ENCODE peak calls at places on chromosome 15, in nine cellular contexts. R is colonic mucosa, U is IMR-90, L is iPS DF 6.9, C is psoas muscle, M is A549, B is neural progenitor cell, N is Panc1, K is cardiac muscle cell. Z is an unnamed sample. For H3K4me1, the result is how much of the 10 kb centered on the place peaks cover.

GRCh38 chr15:80514071-80514780 is 110.0 kb downstream of the ARNT2 start:
- DNase-seq in R (no peak), U (peak), L (no peak), C (no peak), M (no peak), B (no peak), N (no peak), K (no peak), Z (no peak)

GRCh38 chr15:88623061-88623460 is 1.9 kb downstream of the AEN start:
- DNase-seq in R (no peak), U (peak), L (no peak), C (no peak), M (peak), B (no peak), N (peak), K (no peak), Z (no peak)

GRCh38 chr15:71195242-71195641 is 80.0 kb downstream of the THSD4 start:
- DNase-seq in R (no peak), U (no peak), L (no peak), C (no peak), M (peak), B (peak), N (no peak), K (no peak), Z (no peak)

GRCh38 chr15:57085267-57085666 is 166.8 kb downstream of the TCF12 start:
- DNase-seq in R (no peak), U (peak), L (no peak), C (no peak), M (no peak), B (no peak), N (no peak), K (peak), Z (no peak)

GRCh38 chr15:96417760-96418130 is 87.2 kb downstream of the NR2F2 start:
- DNase-seq in R (no peak), U (no peak), L (no peak), C (no peak), M (no peak), B (no peak), N (no peak), K (no peak), Z (no peak)

GRCh38 chr15:70271422-70272088 is 173.8 kb upstream of the TLE3 start:
- DNase-seq in R (no peak), U (peak), L (no peak), C (no peak), M (peak), B (peak), N (peak), K (no peak), Z (peak)

GRCh38 chr15:77538793-77539487 is 93.8 kb downstream of the LINGO1 start:
- DNase-seq in R (peak), U (no peak), L (no peak), C (no peak), M (no peak), B (no peak), N (no peak), K (no peak), Z (no peak)

GRCh38 chr15:75723847-75724660 is 11.4 kb upstream of the CSPG4 start:
- DNase-seq in R (peak), U (peak), L (no peak), C (peak), M (peak), B (peak), N (no peak), K (peak), Z (peak)

GRCh38 chr15:60933914-60934885 is 294.9 kb downstream of the RORA start:
- DNase-seq in R (no peak), U (peak), L (no peak), C (no peak), M (no peak), B (no peak), N (no peak), K (no peak), Z (no peak)

GRCh38 chr15:42194502-42194901 is 13.6 kb downstream of the VPS39 start:
- DNase-seq in R (no peak), U (peak), L (no peak), C (no peak), M (peak), B (no peak), N (peak), K (no peak), Z (no peak)

GRCh38 chr15:87224409-87224808 is 1032.1 kb downstream of the NTRK3 start:
- DNase-seq in R (no peak), U (no peak), L (no peak), C (no peak), M (no peak), B (no peak), N (no peak), K (no peak), Z (no peak)

GRCh38 chr15:34724486-34724885 is 30.3 kb downstream of the GJD2 start:
- DNase-seq in R (no peak), U (no peak), L (no peak), C (no peak), M (no peak), B (no peak), N (no peak), K (no peak), Z (no peak)

GRCh38 chr15:53976844-53977392 is 1.3 kb upstream of the UNC13C start:
- DNase-seq in R (no peak), U (no peak), L (no peak), C (peak), M (peak), B (peak), N (no peak), K (peak), Z (no peak)

GRCh38 chr15:65870889-65871533 is 1.7 kb downstream of the RAB11A start:
- DNase-seq in R (peak), U (peak), L (no peak), C (no peak), M (peak), B (no peak), N (no peak), K (no peak), Z (no peak)

GRCh38 chr15:57509965-57510364 is 81.7 kb upstream of the MYZAP start:
- DNase-seq in R (no peak), U (no peak), L (no peak), C (no peak), M (no peak), B (no peak), N (no peak), K (no peak), Z (no peak)

GRCh38 chr15:77419050-77419835 is 661 bp downstream of the PEAK1 start:
- DNase-seq in R (peak), U (peak), L (no peak), C (peak), M (peak), B (peak), N (no peak), K (peak), Z (peak)

GRCh38 chr15:31440754-31441298 is 114.2 kb downstream of the KLF13 start:
- DNase-seq in R (peak), U (peak), L (no peak), C (peak), M (no peak), B (peak), N (no peak), K (peak), Z (peak)

GRCh38 chr15:79824321-79824720 is 72.5 kb downstream of the MTHFS start:
- DNase-seq in R (no peak), U (no peak), L (no peak), C (no peak), M (no peak), B (no peak), N (no peak), K (no peak), Z (no peak)

GRCh38 chr15:59976480-59976879 is 27.6 kb upstream of the FOXB1 start:
- DNase-seq in R (no peak), U (no peak), L (no peak), C (no peak), M (no peak), B (no peak), N (no peak), K (no peak), Z (no peak)

GRCh38 chr15:40925495-40925862 is 3.7 kb upstream of the DLL4 start:
- DNase-seq in R (peak), U (no peak), L (no peak), C (no peak), M (no peak), B (peak), N (no peak), K (no peak), Z (no peak)

GRCh38 chr15:40928351-40928974 is 677 bp upstream of the DLL4 start:
- DNase-seq in R (peak), U (no peak), L (no peak), C (no peak), M (no peak), B (peak), N (no peak), K (no peak), Z (peak)

GRCh38 chr15:40926659-40927496 is 2.3 kb upstream of the DLL4 start:
- DNase-seq in R (no peak), U (no peak), L (no peak), C (no peak), M (no peak), B (no peak), N (no peak), K (no peak), Z (peak)

GRCh38 chr15:40927497-40928346 is 1.4 kb upstream of the DLL4 start:
- DNase-seq in R (peak), U (no peak), L (no peak), C (no peak), M (no peak), B (no peak), N (no peak), K (no peak), Z (no peak)

GRCh38 chr15:40925863-40926658 is 3.1 kb upstream of the DLL4 start:
- DNase-seq in R (peak), U (no peak), L (no peak), C (no peak), M (no peak), B (peak), N (no peak), K (peak), Z (peak)
- H3K4me1 ChIP-seq in R (under half), U (under half), L (under half), C (half or more), M (under half), B (half or more), N (under half), K (under half), Z (under half)

DNA sequence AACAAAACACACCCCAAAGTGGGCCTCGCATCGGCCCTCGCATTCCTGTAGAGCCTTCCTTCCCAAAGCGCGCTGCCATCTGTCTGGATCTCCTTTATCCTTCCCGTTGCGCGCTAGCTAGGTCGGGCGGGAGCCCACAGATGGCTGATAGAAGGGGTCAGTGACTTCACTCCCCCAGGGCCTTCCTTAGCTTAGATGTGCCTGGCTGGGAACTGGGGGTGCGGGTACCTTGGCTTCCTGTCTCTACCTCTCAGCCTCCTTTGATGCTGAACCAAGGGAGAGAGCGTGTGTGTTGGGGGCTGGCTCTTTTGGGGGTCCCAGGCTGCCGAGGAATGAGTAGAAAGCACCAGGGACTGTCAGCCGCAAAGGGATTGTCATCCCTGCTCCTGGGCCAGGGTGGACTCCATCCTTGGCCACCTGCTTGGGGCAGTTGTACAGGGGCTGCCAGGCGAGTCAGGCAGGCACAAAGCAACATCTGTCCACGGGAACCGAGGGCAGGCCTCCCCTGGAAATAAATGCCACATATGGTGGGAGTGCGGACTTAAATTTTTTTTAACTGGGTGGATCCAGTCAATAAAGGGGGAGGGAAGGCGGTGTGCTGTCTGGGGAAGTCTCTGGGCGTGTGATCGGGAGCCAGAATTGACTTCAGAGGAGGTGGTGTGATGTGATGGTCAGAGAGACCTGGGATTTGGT is 1.9 kb downstream of the SMAD3 start:
- DNase-seq in R (no peak), U (peak), L (no peak), C (no peak), M (no peak), B (peak), N (no peak), K (peak), Z (peak)
- H3K4me1 ChIP-seq in R (under half), U (under half), L (under half), C (half or more), M (half or more), B (half or more), N (under half), K (under half), Z (under half)

DNA sequence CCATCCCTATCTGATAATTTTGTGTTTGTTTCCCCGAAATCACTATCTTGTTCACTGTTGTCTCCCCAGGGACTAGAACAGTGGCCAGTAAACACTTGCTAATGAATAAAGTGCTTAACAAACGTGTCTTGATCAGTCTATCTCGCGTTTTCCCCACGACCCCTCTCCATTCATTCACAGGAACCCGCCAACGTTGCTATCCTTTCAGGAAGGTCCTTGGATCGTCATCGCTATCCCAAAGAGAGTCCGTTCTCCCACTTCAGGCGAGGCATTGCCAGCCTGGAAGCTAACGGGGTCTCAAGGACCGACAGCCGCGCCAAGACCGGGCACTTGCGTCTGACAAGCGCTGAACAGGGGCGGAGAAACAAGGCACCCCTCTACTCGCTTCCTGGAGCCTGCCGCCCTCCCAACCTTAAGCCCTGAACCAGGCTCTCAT is 338 bp downstream of the LINS1 start:
- DNase-seq in R (no peak), U (no peak), L (no peak), C (no peak), M (no peak), B (no peak), N (no peak), K (no peak), Z (no peak)
- H3K4me1 ChIP-seq in R (under half), U (under half), L (under half), C (under half), M (under half), B (under half), N (under half), K (under half), Z (under half)

DNA sequence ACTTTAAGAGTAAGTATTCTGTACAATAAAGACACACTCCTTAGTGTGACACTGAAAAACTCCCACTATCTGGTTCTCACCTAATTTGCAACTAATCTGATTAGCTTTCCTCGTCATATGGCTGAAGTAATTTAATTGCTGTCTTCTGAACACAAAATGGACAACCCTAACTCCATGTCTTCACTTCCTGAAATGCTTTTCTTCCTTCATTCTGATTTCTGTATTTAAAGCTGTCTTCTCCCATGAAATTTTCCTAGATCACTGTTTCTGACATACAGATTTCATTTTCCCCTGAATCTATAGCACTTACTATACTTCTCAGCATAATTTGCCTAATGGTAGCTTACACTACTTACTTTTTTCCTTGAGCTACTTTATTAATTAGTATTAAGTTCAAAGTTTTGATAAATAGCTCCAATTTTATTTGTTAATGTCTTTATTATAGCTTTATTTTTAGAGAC is 6.3 kb downstream of the CCPG1 start:
- DNase-seq in R (no peak), U (no peak), L (no peak), C (no peak), M (no peak), B (no peak), N (no peak), K (no peak), Z (no peak)
- H3K4me1 ChIP-seq in R (under half), U (under half), L (under half), C (under half), M (under half), B (under half), N (under half), K (under half), Z (under half)

GRCh38 chr15:39179980-39180379 is 400.9 kb upstream of the THBS1 start:
- DNase-seq in R (no peak), U (peak), L (no peak), C (no peak), M (no peak), B (no peak), N (no peak), K (no peak), Z (no peak)
- H3K4me1 ChIP-seq in R (under half), U (under half), L (under half), C (under half), M (under half), B (under half), N (under half), K (under half), Z (under half)

GRCh38 chr15:67103432-67103831 is 38.0 kb downstream of the SMAD3 start:
- DNase-seq in R (no peak), U (no peak), L (no peak), C (no peak), M (no peak), B (no peak), N (no peak), K (no peak), Z (no peak)
- H3K4me1 ChIP-seq in R (under half), U (half or more), L (under half), C (half or more), M (half or more), B (under half), N (half or more), K (under half), Z (under half)

GRCh38 chr15:36359286-36359685 is 220.1 kb upstream of the CDIN1 start:
- DNase-seq in R (no peak), U (no peak), L (no peak), C (no peak), M (no peak), B (no peak), N (no peak), K (no peak), Z (no peak)
- H3K4me1 ChIP-seq in R (under half), U (under half), L (under half), C (under half), M (under half), B (under half), N (under half), K (half or more), Z (under half)

GRCh38 chr15:63983071-63983711 is 63.1 kb downstream of the DAPK2 start:
- DNase-seq in R (peak), U (no peak), L (peak), C (no peak), M (no peak), B (peak), N (no peak), K (no peak), Z (no peak)
- H3K4me1 ChIP-seq in R (under half), U (under half), L (under half), C (half or more), M (under half), B (under half), N (under half), K (under half), Z (under half)

DNA sequence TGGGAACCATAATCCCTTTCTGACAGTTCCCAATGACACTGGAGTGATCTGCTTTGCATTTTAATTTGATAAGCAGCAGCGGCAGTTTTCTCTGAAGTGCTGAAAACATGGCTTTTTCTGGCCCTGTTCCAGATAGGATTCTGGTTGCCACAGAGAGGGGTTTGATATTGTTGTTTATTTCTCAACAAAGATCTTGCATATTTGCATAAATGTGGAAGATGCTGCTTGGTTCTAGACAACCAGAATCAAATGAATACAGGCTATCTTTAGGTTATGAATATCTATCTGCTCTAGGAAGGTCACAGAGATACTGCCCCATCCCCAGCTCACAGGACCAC is 137.1 kb downstream of the ZNF609 start:
- DNase-seq in R (no peak), U (no peak), L (no peak), C (no peak), M (no peak), B (no peak), N (no peak), K (no peak), Z (no peak)
- H3K4me1 ChIP-seq in R (under half), U (under half), L (under half), C (under half), M (under half), B (under half), N (under half), K (under half), Z (under half)